ENCODE peak calls at places on chromosomes 11 and 22, in six cellular contexts. W is GM10248, S is IMR-90, R is AG09319, M is astrocyte of the spinal cord, H is tibial nerve. K is an unnamed sample.

GRCh38 chr11:99200720-99201119 is 180.0 kb downstream of the CNTN5 start:
- DNase-seq in W (no peak), S (no peak), R (no peak), M (no peak), H (no peak), K (no peak)

GRCh38 chr22:30885591-30885990 is 83.0 kb downstream of the MORC2 start:
- DNase-seq in W (no peak), S (no peak), R (no peak), M (no peak), H (no peak), K (no peak)

GRCh38 chr11:697028-697491 is 1.4 kb downstream of the TMEM80 start:
- DNase-seq in W (peak; percentile 48), S (peak; percentile 90), R (peak; percentile 52), M (peak; percentile 87), H (no peak), K (peak; percentile 75)

GRCh38 chr22:49302150-49302460 is 525.6 kb downstream of the BRD1 start:
- DNase-seq in W (no peak), S (no peak), R (no peak), M (no peak), H (no peak), K (no peak)

GRCh38 chr11:3037041-3037944 is 19.9 kb downstream of the CARS1 start:
- DNase-seq in W (peak; percentile 59), S (peak; percentile 61), R (no peak), M (peak; percentile 67), H (peak; percentile 93), K (peak; percentile 48)

GRCh38 chr11:20090654-20091374 is 69.5 kb downstream of the DBX1 start:
- DNase-seq in W (no peak), S (no peak), R (no peak), M (no peak), H (no peak), K (no peak)

GRCh38 chr11:15673408-15673811 is 558.7 kb downstream of the INSC start:
- DNase-seq in W (no peak), S (no peak), R (no peak), M (no peak), H (no peak), K (no peak)

GRCh38 chr22:22103078-22103593 is 120.5 kb upstream of the TOP3B start:
- DNase-seq in W (no peak), S (no peak), R (no peak), M (no peak), H (no peak), K (no peak)

GRCh38 chr11:72239296-72239848 is 4.6 kb downstream of the PHOX2A start:
- DNase-seq in W (peak; percentile 71), S (peak; percentile 38), R (no peak), M (peak; percentile 37), H (no peak), K (no peak)

GRCh38 chr11:34394771-34395300 is 37.0 kb upstream of the ABTB2 start:
- DNase-seq in W (no peak), S (no peak), R (no peak), M (no peak), H (no peak), K (no peak)
- TF ChIP-seq CTCF in W (no peak), S (no peak), R (no peak), M (no peak), H (no peak), K (no peak)

DNA sequence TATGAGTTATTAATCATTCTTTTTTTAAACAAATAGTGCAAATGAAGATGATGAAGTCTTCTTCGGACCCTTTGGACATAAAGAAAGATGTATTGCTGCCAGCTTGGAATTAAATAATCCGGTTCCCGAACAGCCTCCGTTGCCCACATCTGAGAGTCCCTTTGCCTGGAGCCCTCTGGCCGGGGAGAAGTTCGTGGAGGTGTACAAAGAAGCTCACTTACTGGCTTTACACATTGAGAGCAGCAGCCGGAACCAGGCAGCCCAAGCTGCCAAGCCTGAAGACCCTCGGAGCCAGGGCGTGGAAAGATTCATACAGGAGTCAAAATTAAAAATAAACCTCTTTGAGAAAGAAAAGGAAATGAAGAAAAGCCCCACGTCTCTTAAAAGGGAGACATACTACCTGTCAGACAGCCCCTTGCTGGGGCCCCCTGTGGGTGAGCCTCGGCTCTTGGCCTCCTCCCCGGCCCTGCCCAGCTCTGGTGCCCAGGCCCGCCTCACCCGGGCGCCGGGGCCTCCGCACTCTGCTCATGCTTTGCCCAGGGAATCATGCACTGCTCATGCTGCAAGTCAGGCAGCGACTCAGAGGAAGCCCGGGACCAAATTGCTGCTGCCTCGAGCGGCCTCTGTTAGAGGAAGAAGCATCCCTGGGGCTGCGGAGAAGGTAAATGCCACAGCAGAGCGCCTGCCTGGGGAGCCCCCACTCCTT is 11.8 kb downstream of the GTSE1 start:
- DNase-seq in W (no peak), S (no peak), R (no peak), M (no peak), H (no peak), K (no peak)
- TF ChIP-seq CTCF in W (no peak), S (no peak), R (no peak), M (no peak), H (no peak), K (no peak)

GRCh38 chr22:42926034-42926433 is 69.0 kb upstream of the ARFGAP3 start:
- DNase-seq in W (no peak), S (no peak), R (no peak), M (no peak), H (no peak), K (no peak)
- TF ChIP-seq CTCF in W (no peak), S (no peak), R (no peak), M (no peak), H (no peak), K (no peak)

GRCh38 chr22:38201371-38201717 is 450 bp upstream of the MAFF start:
- DNase-seq in W (no peak), S (no peak), R (no peak), M (no peak), H (no peak), K (no peak)

GRCh38 chr22:38201718-38202436 is at the start of gene MAFF:
- DNase-seq in W (peak; percentile 97), S (peak; percentile 98), R (peak; percentile 95), M (peak; percentile 99), H (peak; percentile 94), K (peak; percentile 94)

GRCh38 chr22:38203855-38204497 is 2.2 kb downstream of the MAFF start:
- DNase-seq in W (no peak), S (peak; percentile 83), R (no peak), M (peak; percentile 51), H (no peak), K (no peak)

GRCh38 chr22:38203090-38203810 is 1.5 kb downstream of the MAFF start:
- DNase-seq in W (no peak), S (peak; percentile 53), R (no peak), M (peak; percentile 34), H (no peak), K (no peak)

DNA sequence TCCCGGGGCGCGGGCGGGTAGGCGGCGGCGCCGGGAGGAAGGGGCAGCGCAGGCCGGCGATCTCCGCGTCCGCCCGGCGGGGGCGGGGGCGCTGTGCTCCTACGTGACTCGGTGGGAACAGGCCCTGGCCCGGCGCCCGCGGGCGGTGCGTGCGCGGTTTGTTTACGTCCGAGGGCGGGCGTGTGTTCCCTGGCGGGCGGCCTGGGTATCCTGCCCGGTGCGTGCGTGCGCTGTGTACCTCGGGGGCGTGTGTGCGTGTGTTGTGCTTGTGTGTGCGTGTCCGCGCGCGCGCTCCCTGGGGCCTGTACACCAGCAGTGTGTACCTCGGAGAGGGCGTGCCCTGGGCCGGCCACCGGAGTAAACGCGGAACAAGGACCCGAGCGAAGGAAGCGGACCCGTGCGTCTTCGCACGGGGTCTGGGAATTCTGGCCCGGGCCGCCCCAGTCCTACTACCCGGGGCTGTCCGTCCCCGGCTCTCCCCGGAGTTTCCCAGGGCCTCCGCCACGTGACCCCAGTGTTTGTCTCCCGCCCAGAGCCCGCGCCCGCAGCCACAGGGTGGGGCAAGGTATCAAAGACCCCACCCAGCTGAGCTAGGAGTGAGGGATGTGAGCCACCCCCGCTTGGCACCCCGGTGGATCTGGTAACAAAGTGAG is 769 bp downstream of the MAFF start:
- DNase-seq in W (no peak), S (peak; percentile 92), R (peak; percentile 88), M (peak; percentile 90), H (peak; percentile 89), K (peak; percentile 79)
- TF ChIP-seq CTCF in W (no peak), S (peak; percentile 28), R (no peak), M (no peak), H (peak; percentile 2), K (no peak)

DNA sequence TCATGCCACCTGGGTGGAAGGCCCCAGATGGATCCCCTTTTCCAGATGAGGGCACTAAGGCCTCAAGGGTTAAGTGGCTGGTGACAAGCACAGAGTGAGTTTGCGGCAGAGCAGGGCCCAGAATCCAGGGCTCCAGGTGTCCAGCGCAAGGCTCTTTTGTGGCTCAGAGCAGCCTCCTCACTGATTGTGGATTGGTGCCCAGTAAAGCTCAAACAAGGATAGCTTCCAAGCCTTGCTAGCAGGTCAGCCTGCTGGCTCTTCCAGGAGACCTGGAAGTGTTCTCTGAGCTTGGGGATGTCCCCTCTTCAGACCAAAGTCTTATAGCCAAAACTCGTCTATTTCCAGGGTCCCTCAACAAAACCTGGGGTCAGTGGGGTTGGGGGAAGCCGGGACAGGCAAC is 167.6 kb upstream of the SYT13 start:
- DNase-seq in W (no peak), S (no peak), R (no peak), M (no peak), H (no peak), K (no peak)
- TF ChIP-seq CTCF in W (no peak), S (no peak), R (no peak), M (no peak), H (no peak), K (no peak)

K was measured in astrocyte of the cerebellum.